ENCODE peak calls at places on chromosomes 2 and 18, in seven cellular contexts. W is body of pancreas; O is NCI-H446; F is amniotic epithelial cell; P is stimulated activated CD4-positive, alpha-beta T cell treated with anti-CD3 and anti-CD28 coated beads, Interleukin-1b, Interleukin-23, amount 100 ng/mL, for 1 hour; Q is fibroblast of mammary gland; A is AG09319. G is an unnamed sample.

GRCh38 chr2:25831744-25832449 is 46.4 kb downstream of the ASXL2 start:
- DNase-seq in W (no peak), O (no peak), F (no peak), P (no peak), Q (no peak), A (no peak), G (no peak)

GRCh38 chr2:146927080-146927714 is 917.6 kb upstream of the ACVR2A start:
- DNase-seq in W (peak; percentile 25), O (peak; percentile 47), F (peak; percentile 80), P (no peak), Q (peak; percentile 86), A (peak; percentile 74), G (peak; percentile 43)

GRCh38 chr2:113854970-113855740 is 34.7 kb upstream of the ACTR3 start:
- DNase-seq in W (no peak), O (no peak), F (no peak), P (no peak), Q (no peak), A (no peak), G (no peak)

GRCh38 chr2:141878016-141878415 is 252.8 kb downstream of the LRP1B start:
- DNase-seq in W (no peak), O (peak; percentile 21), F (no peak), P (no peak), Q (no peak), A (no peak), G (no peak)

GRCh38 chr2:218168635-218169462 is 2.1 kb upstream of the CXCR1 start:
- DNase-seq in W (peak; percentile 77), O (no peak), F (peak; percentile 41), P (no peak), Q (peak; percentile 33), A (no peak), G (peak; percentile 14)

GRCh38 chr2:236172866-236173733 is 4.9 kb upstream of the GBX2 start:
- DNase-seq in W (no peak), O (no peak), F (no peak), P (no peak), Q (no peak), A (no peak), G (no peak)

GRCh38 chr2:218400930-218401833 is 1.5 kb downstream of the CTDSP1 start:
- DNase-seq in W (peak; percentile 49), O (no peak), F (no peak), P (no peak), Q (no peak), A (no peak), G (no peak)

GRCh38 chr18:74425876-74426275 is 31.2 kb downstream of the DIPK1C start:
- DNase-seq in W (no peak), O (no peak), F (no peak), P (no peak), Q (no peak), A (no peak), G (no peak)

GRCh38 chr18:21704603-21705364 is at the start of gene ABHD3:
- DNase-seq in W (peak; percentile 96), O (peak; percentile 80), F (peak; percentile 83), P (peak; percentile 75), Q (peak; percentile 80), A (peak; percentile 66), G (peak; percentile 87)

GRCh38 chr18:77100751-77101355 is 31.7 kb downstream of the MBP start:
- DNase-seq in W (no peak), O (no peak), F (no peak), P (no peak), Q (peak; percentile 6), A (no peak), G (no peak)

GRCh38 chr2:171879865-171880264 is 14.2 kb downstream of the SLC25A12 start:
- DNase-seq in W (no peak), O (no peak), F (no peak), P (no peak), Q (no peak), A (no peak), G (no peak)

GRCh38 chr2:200308421-200309295 is 2.2 kb downstream of the SPATS2L start:
- DNase-seq in W (no peak), O (no peak), F (peak; percentile 47), P (no peak), Q (peak; percentile 49), A (no peak), G (no peak)

GRCh38 chr18:50286391-50287027 is 983 bp downstream of the CXXC1 start:
- DNase-seq in W (no peak), O (no peak), F (peak; percentile 57), P (no peak), Q (peak; percentile 65), A (no peak), G (peak; percentile 23)

GRCh38 chr2:209321076-209321475 is 102.8 kb upstream of the MAP2 start:
- DNase-seq in W (no peak), O (no peak), F (peak; percentile 2), P (no peak), Q (peak; percentile 49), A (no peak), G (no peak)

GRCh38 chr2:172333206-172333605 is 94.2 kb upstream of the ITGA6 start:
- DNase-seq in W (no peak), O (no peak), F (no peak), P (no peak), Q (no peak), A (no peak), G (no peak)

GRCh38 chr2:134167015-134167414 is 86.9 kb upstream of the MGAT5 start:
- DNase-seq in W (no peak), O (no peak), F (no peak), P (no peak), Q (peak; percentile 40), A (no peak), G (no peak)

GRCh38 chr2:164839914-164840457 is 1.6 kb downstream of the COBLL1 start:
- DNase-seq in W (peak; percentile 64), O (peak; percentile 80), F (peak; percentile 63), P (no peak), Q (peak; percentile 54), A (no peak), G (peak; percentile 67)

GRCh38 chr18:78589916-78590437 is 389.6 kb upstream of the SALL3 start:
- DNase-seq in W (no peak), O (no peak), F (no peak), P (no peak), Q (no peak), A (no peak), G (no peak)

GRCh38 chr2:207951734-207952480 is 73.4 kb downstream of the PLEKHM3 start:
- DNase-seq in W (no peak), O (no peak), F (no peak), P (no peak), Q (no peak), A (no peak), G (no peak)

GRCh38 chr18:39946623-39947061 is 2008.4 kb upstream of the PIK3C3 start:
- DNase-seq in W (peak; percentile 10), O (no peak), F (peak; percentile 81), P (no peak), Q (peak; percentile 96), A (no peak), G (peak; percentile 78)

GRCh38 chr2:25215948-25216679 is 47.7 kb upstream of the POMC start:
- DNase-seq in W (peak; percentile 82), O (no peak), F (peak; percentile 66), P (peak; percentile 62), Q (peak; percentile 66), A (peak; percentile 27), G (no peak)

GRCh38 chr2:65435625-65436168 is 3.3 kb upstream of the SPRED2 start:
- DNase-seq in W (peak; percentile 91), O (peak; percentile 63), F (peak; percentile 81), P (no peak), Q (peak; percentile 79), A (peak; percentile 80), G (peak; percentile 79)

G was measured in NCI-H226.